ENCODE peak calls at places on chromosomes 2 and 18, in nine cellular contexts. V is adrenal gland, H is HCT116, G is HepG2, U is ovary, E is endothelial cell of umbilical vein, A is lower leg skin, L is A549, O is GM12878. Q is an unnamed sample.

GRCh38 chr2:39494784-39495251 is 57.7 kb upstream of the MAP4K3 start:
- DNase-seq in G (no peak), E (peak), U (no peak), V (no peak), L (peak), O (peak), H (no peak), A (no peak), Q (peak)

GRCh38 chr2:99480390-99480789 is 9.4 kb downstream of the REV1 start:
- DNase-seq in U (no peak), G (no peak), H (no peak), V (no peak), E (no peak), L (no peak), A (no peak), O (no peak), Q (no peak)

GRCh38 chr2:158403237-158403636 is 53.3 kb downstream of the CCDC148 start:
- DNase-seq in H (no peak), O (no peak), E (no peak), U (no peak), V (no peak), A (no peak), G (no peak), L (no peak), Q (no peak)

GRCh38 chr2:172228177-172228785 is 125.6 kb upstream of the DLX2 start:
- DNase-seq in H (no peak), O (no peak), U (no peak), A (no peak), E (no peak), G (no peak), L (no peak), V (no peak), Q (no peak)

GRCh38 chr2:23207871-23208270 is 177.1 kb upstream of the KLHL29 start:
- DNase-seq in H (no peak), L (no peak), U (no peak), A (no peak), E (no peak), G (peak), O (no peak), V (no peak), Q (no peak)

GRCh38 chr2:138364554-138365162 is 136.9 kb upstream of the SPOPL start:
- DNase-seq in V (no peak), U (no peak), L (no peak), G (no peak), H (no peak), O (no peak), E (no peak), A (no peak), Q (no peak)

GRCh38 chr2:141601511-141602152 is 529.2 kb downstream of the LRP1B start:
- DNase-seq in V (no peak), L (no peak), G (no peak), O (no peak), A (no peak), U (no peak), H (no peak), E (no peak), Q (no peak)

GRCh38 chr18:10570622-10571021 is 44.8 kb downstream of the NAPG start:
- DNase-seq in E (no peak), L (no peak), A (no peak), H (no peak), V (no peak), U (no peak), G (no peak), O (no peak), Q (no peak)

GRCh38 chr2:30209227-30209626 is 22.1 kb upstream of the LBH start:
- DNase-seq in E (no peak), A (no peak), L (no peak), H (no peak), U (no peak), O (no peak), G (no peak), V (no peak), Q (no peak)

GRCh38 chr2:217970206-217970605 is 32.6 kb downstream of the TNS1 start:
- DNase-seq in U (no peak), L (no peak), A (no peak), E (no peak), O (no peak), G (no peak), V (no peak), H (no peak), Q (no peak)

GRCh38 chr2:45626387-45627010 is 15.4 kb upstream of the SRBD1 start:
- DNase-seq in O (no peak), H (no peak), V (no peak), L (no peak), U (no peak), G (no peak), A (no peak), E (no peak), Q (no peak)

GRCh38 chr18:8548186-8548585 is 61.1 kb upstream of the RAB12 start:
- DNase-seq in H (no peak), L (no peak), V (no peak), A (no peak), G (no peak), O (no peak), U (no peak), E (no peak), Q (no peak)

GRCh38 chr2:217246108-217246507 is 386.2 kb upstream of the TNP1 start:
- DNase-seq in G (no peak), L (no peak), O (no peak), H (no peak), U (no peak), A (no peak), E (no peak), V (no peak), Q (no peak)

GRCh38 chr2:233795735-233796171 is 17.6 kb downstream of the MROH2A start:
- DNase-seq in G (no peak), U (no peak), H (no peak), V (no peak), E (no peak), A (no peak), O (no peak), L (no peak), Q (no peak)

GRCh38 chr18:75131455-75132000 is 77.4 kb downstream of the PTGR3 start:
- DNase-seq in O (no peak), A (peak), G (no peak), E (no peak), U (no peak), H (no peak), L (no peak), V (no peak), Q (no peak)

GRCh38 chr18:29874519-29875098 is 1167.9 kb downstream of the DSC3 start:
- DNase-seq in G (peak), E (peak), L (no peak), H (peak), A (no peak), U (no peak), O (no peak), V (no peak), Q (no peak)

GRCh38 chr2:219446689-219447088 is 12.0 kb downstream of the SPEG start:
- DNase-seq in V (no peak), O (no peak), E (no peak), A (no peak), U (no peak), L (no peak), G (no peak), H (no peak), Q (no peak)
- H3K4me3 ChIP-seq in V (no peak), O (no peak), E (no peak), A (no peak), U (no peak), L (no peak), G (no peak), H (no peak), Q (no peak)

GRCh38 chr2:69307696-69308064 is 79.3 kb downstream of the GFPT1 start:
- DNase-seq in G (no peak), U (no peak), E (no peak), V (no peak), L (no peak), H (no peak), A (no peak), O (no peak), Q (peak)

GRCh38 chr2:69311017-69311416 is 76.0 kb downstream of the GFPT1 start:
- DNase-seq in V (no peak), O (no peak), A (no peak), L (no peak), E (no peak), H (no peak), U (no peak), G (no peak), Q (no peak)

GRCh38 chr2:69308338-69308737 is 78.7 kb downstream of the GFPT1 start:
- DNase-seq in U (no peak), O (no peak), G (no peak), H (no peak), L (no peak), V (no peak), A (no peak), E (no peak), Q (no peak)

GRCh38 chr2:69310267-69310666 is 76.8 kb downstream of the GFPT1 start:
- DNase-seq in A (no peak), U (no peak), H (no peak), E (no peak), O (no peak), L (no peak), V (no peak), G (no peak), Q (no peak)

GRCh38 chr2:69309336-69310048 is 77.5 kb downstream of the GFPT1 start:
- DNase-seq in L (no peak), O (no peak), E (peak), U (peak), V (no peak), G (no peak), H (no peak), A (no peak), Q (peak)
- TF ChIP-seq POLR2A in L (no peak), O (no peak), E (no peak), U (no peak), V (no peak), G (no peak), H (no peak), A (no peak), Q (no peak)

GRCh38 chr2:81163583-81163982 is 859.0 kb upstream of the LRRTM1 start:
- DNase-seq in V (no peak), O (no peak), E (no peak), A (no peak), U (no peak), G (no peak), L (no peak), H (no peak), Q (no peak)
- H3K4me3 ChIP-seq in V (no peak), O (no peak), E (no peak), A (no peak), U (no peak), G (no peak), L (no peak), H (no peak), Q (no peak)

DNA sequence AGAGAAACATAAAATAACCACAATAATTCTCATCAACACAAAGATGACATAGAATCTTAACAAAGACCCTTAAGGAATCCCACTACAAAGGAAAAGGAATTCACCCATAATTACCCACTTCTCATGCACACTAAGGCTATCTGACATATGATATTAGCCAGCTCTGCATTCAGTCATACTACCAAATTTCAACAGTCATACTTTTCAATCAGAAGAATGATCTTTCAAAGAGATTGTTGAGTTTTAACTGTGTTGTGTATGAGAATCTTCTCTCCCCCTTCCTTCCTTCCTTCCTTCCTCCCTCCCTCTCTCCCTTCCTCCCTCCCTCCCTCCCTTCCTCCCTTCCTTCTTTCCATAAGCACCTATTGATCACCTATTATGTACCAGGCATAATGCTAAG is 17.0 kb downstream of the FZD7 start:
- DNase-seq in L (no peak), H (no peak), V (no peak), U (no peak), G (no peak), A (no peak), E (no peak), O (no peak), Q (no peak)
- TF ChIP-seq POLR2A in L (no peak), H (no peak), V (no peak), U (no peak), G (no peak), A (no peak), E (no peak), O (no peak), Q (no peak)

DNA sequence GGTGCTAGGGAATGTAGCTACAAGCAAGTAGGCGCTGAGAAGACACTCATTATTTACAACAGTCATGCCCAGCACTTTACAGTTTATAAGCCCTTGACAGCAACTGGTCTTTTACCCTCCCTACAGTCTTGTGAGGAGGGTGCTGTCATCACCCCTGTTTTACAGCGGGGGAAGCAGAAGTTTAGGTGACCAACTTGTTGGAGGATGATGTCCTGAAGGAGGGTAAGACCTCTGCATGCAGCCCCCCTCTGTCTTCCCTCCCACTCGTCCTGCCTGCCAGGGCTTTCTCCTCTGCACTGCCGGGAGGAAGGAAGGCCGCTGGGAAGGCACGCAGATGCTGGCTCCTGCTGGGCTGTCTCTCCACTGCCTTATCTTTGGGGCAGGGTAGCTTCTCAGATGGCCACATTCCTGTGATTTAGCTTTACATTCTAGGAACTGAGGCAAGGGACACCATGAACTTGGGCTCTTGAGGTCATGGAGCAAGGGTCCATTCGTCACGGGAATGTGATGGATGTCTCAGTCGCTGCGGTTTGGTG is 972 bp downstream of the IL1R1 start:
- DNase-seq in U (no peak), O (no peak), L (no peak), V (peak), E (peak), H (no peak), G (peak), A (peak), Q (peak)
- H3K4me3 ChIP-seq in U (peak), O (no peak), L (peak), V (peak), E (no peak), H (peak), G (peak), A (peak), Q (peak)